ENCODE peak calls at places on chromosomes 12 and 14, in seven cellular contexts. One of them, this sample, is unnamed.

GRCh38 chr14:32633930-32634329 is 304.7 kb upstream of the NPAS3 start:
- DNase-seq in ACHN: no peak
- DNase-seq in dorsolateral prefrontal cortex: no peak
- DNase-seq in spleen: no peak
- DNase-seq in non-pigmented ciliary epithelial cell: no peak
- DNase-seq in Karpas-422: no peak
- DNase-seq in A673: no peak
- DNase-seq in this sample: no peak

GRCh38 chr14:100807979-100808734 is 17.8 kb upstream of the MEG3 start:
- DNase-seq in ACHN: no peak
- DNase-seq in dorsolateral prefrontal cortex: no peak
- DNase-seq in spleen: no peak
- DNase-seq in non-pigmented ciliary epithelial cell: no peak
- DNase-seq in Karpas-422: no peak
- DNase-seq in A673: no peak
- DNase-seq in this sample: no peak

GRCh38 chr12:10941916-10942607 is 3.0 kb upstream of the TAS2R14 start:
- DNase-seq in ACHN: peak
- DNase-seq in dorsolateral prefrontal cortex: no peak
- DNase-seq in spleen: peak
- DNase-seq in non-pigmented ciliary epithelial cell: no peak
- DNase-seq in Karpas-422: no peak
- DNase-seq in A673: no peak
- DNase-seq in this sample: no peak

GRCh38 chr14:99271951-99272668 is at the start of gene BCL11B:
- DNase-seq in ACHN: peak
- DNase-seq in dorsolateral prefrontal cortex: peak
- DNase-seq in spleen: peak
- DNase-seq in non-pigmented ciliary epithelial cell: peak
- DNase-seq in Karpas-422: no peak
- DNase-seq in A673: peak
- DNase-seq in this sample: peak

GRCh38 chr12:32881702-32882101 is 14.9 kb downstream of the PKP2 start:
- DNase-seq in ACHN: no peak
- DNase-seq in dorsolateral prefrontal cortex: no peak
- DNase-seq in spleen: no peak
- DNase-seq in non-pigmented ciliary epithelial cell: no peak
- DNase-seq in Karpas-422: no peak
- DNase-seq in A673: no peak
- DNase-seq in this sample: no peak

GRCh38 chr14:79056879-79057278 is 886.7 kb downstream of the NRXN3 start:
- DNase-seq in ACHN: no peak
- DNase-seq in dorsolateral prefrontal cortex: no peak
- DNase-seq in spleen: no peak
- DNase-seq in non-pigmented ciliary epithelial cell: peak
- DNase-seq in Karpas-422: no peak
- DNase-seq in A673: no peak
- DNase-seq in this sample: no peak

GRCh38 chr14:79084861-79085260 is 914.7 kb downstream of the NRXN3 start:
- DNase-seq in ACHN: no peak
- DNase-seq in dorsolateral prefrontal cortex: no peak
- DNase-seq in spleen: no peak
- DNase-seq in non-pigmented ciliary epithelial cell: no peak
- DNase-seq in Karpas-422: no peak
- DNase-seq in A673: no peak
- DNase-seq in this sample: no peak

GRCh38 chr12:110916295-110916875 is 4.0 kb downstream of the MYL2 start:
- DNase-seq in ACHN: no peak
- DNase-seq in dorsolateral prefrontal cortex: no peak
- DNase-seq in spleen: no peak
- DNase-seq in non-pigmented ciliary epithelial cell: no peak
- DNase-seq in Karpas-422: no peak
- DNase-seq in A673: peak
- DNase-seq in this sample: no peak

GRCh38 chr14:69231486-69231885 is 28.5 kb upstream of the GALNT16 start:
- DNase-seq in ACHN: no peak
- DNase-seq in dorsolateral prefrontal cortex: no peak
- DNase-seq in spleen: no peak
- DNase-seq in non-pigmented ciliary epithelial cell: no peak
- DNase-seq in Karpas-422: no peak
- DNase-seq in A673: no peak
- DNase-seq in this sample: no peak

GRCh38 chr12:113194971-113195391 is 9.5 kb downstream of the RITA1 start:
- DNase-seq in ACHN: peak
- DNase-seq in dorsolateral prefrontal cortex: no peak
- DNase-seq in spleen: no peak
- DNase-seq in non-pigmented ciliary epithelial cell: no peak
- DNase-seq in Karpas-422: no peak
- DNase-seq in A673: no peak
- DNase-seq in this sample: no peak

GRCh38 chr14:29493849-29494248 is 433.8 kb downstream of the PRKD1 start:
- DNase-seq in ACHN: no peak
- DNase-seq in dorsolateral prefrontal cortex: no peak
- DNase-seq in spleen: no peak
- DNase-seq in non-pigmented ciliary epithelial cell: no peak
- DNase-seq in Karpas-422: no peak
- DNase-seq in A673: no peak
- DNase-seq in this sample: no peak

GRCh38 chr14:65387171-65387570 is 25.4 kb upstream of the FUT8 start:
- DNase-seq in ACHN: no peak
- DNase-seq in dorsolateral prefrontal cortex: no peak
- DNase-seq in spleen: no peak
- DNase-seq in non-pigmented ciliary epithelial cell: no peak
- DNase-seq in Karpas-422: no peak
- DNase-seq in A673: no peak
- DNase-seq in this sample: no peak

GRCh38 chr12:14948672-14949071 is 10.3 kb upstream of the ERP27 start:
- DNase-seq in ACHN: peak
- DNase-seq in dorsolateral prefrontal cortex: no peak
- DNase-seq in spleen: no peak
- DNase-seq in non-pigmented ciliary epithelial cell: peak
- DNase-seq in Karpas-422: peak
- DNase-seq in A673: peak
- DNase-seq in this sample: peak

GRCh38 chr14:100222219-100223093 is 16.5 kb upstream of the YY1 start:
- DNase-seq in ACHN: no peak
- DNase-seq in dorsolateral prefrontal cortex: no peak
- DNase-seq in spleen: peak
- DNase-seq in non-pigmented ciliary epithelial cell: no peak
- DNase-seq in Karpas-422: peak
- DNase-seq in A673: no peak
- DNase-seq in this sample: no peak

GRCh38 chr12:100234166-100234565 is 32.7 kb downstream of the DEPDC4 start:
- DNase-seq in ACHN: peak
- DNase-seq in dorsolateral prefrontal cortex: no peak
- DNase-seq in spleen: no peak
- DNase-seq in non-pigmented ciliary epithelial cell: no peak
- DNase-seq in Karpas-422: no peak
- DNase-seq in A673: no peak
- DNase-seq in this sample: no peak

GRCh38 chr12:1939745-1940607 is 21.5 kb upstream of the CACNA2D4 start:
- DNase-seq in ACHN: peak
- DNase-seq in dorsolateral prefrontal cortex: peak
- DNase-seq in spleen: peak
- DNase-seq in non-pigmented ciliary epithelial cell: peak
- DNase-seq in Karpas-422: peak
- DNase-seq in A673: peak
- DNase-seq in this sample: peak

GRCh38 chr12:65998031-65998430 is 132.5 kb downstream of the LLPH start:
- DNase-seq in ACHN: no peak
- DNase-seq in dorsolateral prefrontal cortex: no peak
- DNase-seq in spleen: no peak
- DNase-seq in non-pigmented ciliary epithelial cell: no peak
- DNase-seq in Karpas-422: no peak
- DNase-seq in A673: no peak
- DNase-seq in this sample: no peak

GRCh38 chr12:54037360-54038259 is 4.8 kb downstream of the HOXC5 start:
- DNase-seq in ACHN: no peak
- DNase-seq in dorsolateral prefrontal cortex: no peak
- DNase-seq in spleen: no peak
- DNase-seq in non-pigmented ciliary epithelial cell: no peak
- DNase-seq in Karpas-422: no peak
- DNase-seq in A673: no peak
- DNase-seq in this sample: no peak

GRCh38 chr12:81128930-81129554 is 51.2 kb downstream of the ACSS3 start:
- DNase-seq in ACHN: peak
- DNase-seq in dorsolateral prefrontal cortex: no peak
- DNase-seq in spleen: no peak
- DNase-seq in non-pigmented ciliary epithelial cell: no peak
- DNase-seq in Karpas-422: peak
- DNase-seq in A673: peak
- DNase-seq in this sample: no peak

GRCh38 chr12:39846971-39847661 is 227.5 kb upstream of the ABCD2 start:
- DNase-seq in ACHN: no peak
- DNase-seq in dorsolateral prefrontal cortex: no peak
- DNase-seq in spleen: no peak
- DNase-seq in non-pigmented ciliary epithelial cell: peak
- DNase-seq in Karpas-422: no peak
- DNase-seq in A673: peak
- DNase-seq in this sample: no peak

GRCh38 chr14:73616831-73617230 is 4.5 kb downstream of the ACOT6 start:
- DNase-seq in ACHN: no peak
- DNase-seq in dorsolateral prefrontal cortex: no peak
- DNase-seq in spleen: no peak
- DNase-seq in non-pigmented ciliary epithelial cell: no peak
- DNase-seq in Karpas-422: no peak
- DNase-seq in A673: no peak
- DNase-seq in this sample: no peak

GRCh38 chr14:77979666-77980351 is 179.9 kb downstream of the ADCK1 start:
- DNase-seq in ACHN: no peak
- DNase-seq in dorsolateral prefrontal cortex: peak
- DNase-seq in spleen: no peak
- DNase-seq in non-pigmented ciliary epithelial cell: no peak
- DNase-seq in Karpas-422: peak
- DNase-seq in A673: peak
- DNase-seq in this sample: no peak

GRCh38 chr12:113231275-113232231 is 10.3 kb downstream of the TPCN1 start:
- DNase-seq in ACHN: peak
- DNase-seq in dorsolateral prefrontal cortex: no peak
- DNase-seq in spleen: peak
- DNase-seq in non-pigmented ciliary epithelial cell: peak
- DNase-seq in Karpas-422: no peak
- DNase-seq in A673: peak
- DNase-seq in this sample: no peak

GRCh38 chr12:123907726-123908476 is 64.7 kb downstream of the CCDC92 start:
- DNase-seq in ACHN: no peak
- DNase-seq in dorsolateral prefrontal cortex: no peak
- DNase-seq in spleen: peak
- DNase-seq in non-pigmented ciliary epithelial cell: no peak
- DNase-seq in Karpas-422: no peak
- DNase-seq in A673: no peak
- DNase-seq in this sample: no peak

GRCh38 chr12:52379536-52379935 is 5.9 kb downstream of the KRT84 start:
- DNase-seq in ACHN: no peak
- DNase-seq in dorsolateral prefrontal cortex: no peak
- DNase-seq in spleen: no peak
- DNase-seq in non-pigmented ciliary epithelial cell: no peak
- DNase-seq in Karpas-422: no peak
- DNase-seq in A673: no peak
- DNase-seq in this sample: no peak

GRCh38 chr12:41604830-41605229 is 416.7 kb downstream of the PDZRN4 start:
- DNase-seq in ACHN: no peak
- DNase-seq in dorsolateral prefrontal cortex: no peak
- DNase-seq in spleen: no peak
- DNase-seq in non-pigmented ciliary epithelial cell: peak
- DNase-seq in Karpas-422: no peak
- DNase-seq in A673: peak
- DNase-seq in this sample: no peak

GRCh38 chr12:92605621-92606170 is 97.1 kb upstream of the PLEKHG7 start:
- DNase-seq in ACHN: no peak
- DNase-seq in dorsolateral prefrontal cortex: no peak
- DNase-seq in spleen: no peak
- DNase-seq in non-pigmented ciliary epithelial cell: no peak
- DNase-seq in Karpas-422: no peak
- DNase-seq in A673: no peak
- DNase-seq in this sample: no peak

GRCh38 chr14:52012635-52013034 is 23.3 kb downstream of the RTRAF start:
- DNase-seq in ACHN: no peak
- DNase-seq in dorsolateral prefrontal cortex: no peak
- DNase-seq in spleen: no peak
- DNase-seq in non-pigmented ciliary epithelial cell: no peak
- DNase-seq in Karpas-422: no peak
- DNase-seq in A673: no peak
- DNase-seq in this sample: no peak

GRCh38 chr12:19208456-19208855 is 78.9 kb downstream of the PLEKHA5 start:
- DNase-seq in ACHN: no peak
- DNase-seq in dorsolateral prefrontal cortex: no peak
- DNase-seq in spleen: no peak
- DNase-seq in non-pigmented ciliary epithelial cell: no peak
- DNase-seq in Karpas-422: no peak
- DNase-seq in A673: no peak
- DNase-seq in this sample: no peak

GRCh38 chr14:50794063-50794645 is 36.8 kb downstream of the NIN start:
- DNase-seq in ACHN: no peak
- DNase-seq in dorsolateral prefrontal cortex: no peak
- DNase-seq in spleen: no peak
- DNase-seq in non-pigmented ciliary epithelial cell: no peak
- DNase-seq in Karpas-422: peak
- DNase-seq in A673: no peak
- DNase-seq in this sample: no peak

GRCh38 chr12:42166501-42166900 is 21.8 kb upstream of the GXYLT1 start:
- DNase-seq in ACHN: no peak
- DNase-seq in dorsolateral prefrontal cortex: no peak
- DNase-seq in spleen: no peak
- DNase-seq in non-pigmented ciliary epithelial cell: no peak
- DNase-seq in Karpas-422: no peak
- DNase-seq in A673: no peak
- DNase-seq in this sample: no peak

GRCh38 chr14:22531451-22532344 is 57.3 kb downstream of the DAD1 start:
- DNase-seq in ACHN: no peak
- DNase-seq in dorsolateral prefrontal cortex: no peak
- DNase-seq in spleen: no peak
- DNase-seq in non-pigmented ciliary epithelial cell: no peak
- DNase-seq in Karpas-422: peak
- DNase-seq in A673: no peak
- DNase-seq in this sample: no peak

This sample was measured in pulmonary artery endothelial cell.